ENCODE peak calls at places on chromosome 21, in five cellular contexts. One of them, this sample, is unnamed.
A peak's percentile ranks its signal among the peaks of the same experiment; 100 is the strongest.

GRCh38 chr21:35338281-35338680 is 289.2 kb upstream of the RUNX1 start:
- DNase-seq in B cell: no peak
- DNase-seq in vagina: no peak
- DNase-seq in AG09319: no peak
- DNase-seq in GM13977: no peak
- DNase-seq in this sample: no peak

GRCh38 chr21:42306366-42307035 is 8.7 kb downstream of the TFF3 start:
- DNase-seq in B cell: no peak
- DNase-seq in vagina: no peak
- DNase-seq in AG09319: no peak
- DNase-seq in GM13977: no peak
- DNase-seq in this sample: no peak

GRCh38 chr21:31235671-31236450 is 108.2 kb downstream of the TIAM1 start:
- DNase-seq in B cell: no peak
- DNase-seq in vagina: no peak
- DNase-seq in AG09319: no peak
- DNase-seq in GM13977: no peak
- DNase-seq in this sample: no peak

GRCh38 chr21:31337991-31338891 is 5.8 kb downstream of the TIAM1 start:
- DNase-seq in B cell: no peak
- DNase-seq in vagina: no peak
- DNase-seq in AG09319: no peak
- DNase-seq in GM13977: no peak
- DNase-seq in this sample: no peak

GRCh38 chr21:46213620-46214286 is 14.8 kb downstream of the LSS start:
- DNase-seq in B cell: no peak
- DNase-seq in vagina: no peak
- DNase-seq in AG09319: no peak
- DNase-seq in GM13977: no peak
- DNase-seq in this sample: no peak

GRCh38 chr21:33028759-33029511 is 3.2 kb downstream of the OLIG2 start:
- DNase-seq in B cell: peak; percentile 39
- DNase-seq in vagina: no peak
- DNase-seq in AG09319: no peak
- DNase-seq in GM13977: peak; percentile 36
- DNase-seq in this sample: no peak

GRCh38 chr21:16624468-16625102 is 888.3 kb upstream of the CXADR start:
- DNase-seq in B cell: no peak
- DNase-seq in vagina: no peak
- DNase-seq in AG09319: no peak
- DNase-seq in GM13977: no peak
- DNase-seq in this sample: no peak

GRCh38 chr21:34889537-34890257 is 159.4 kb downstream of the RUNX1 start:
- DNase-seq in B cell: peak; percentile 95
- DNase-seq in vagina: peak; percentile 88
- DNase-seq in AG09319: no peak
- DNase-seq in GM13977: peak; percentile 93
- DNase-seq in this sample: peak; percentile 69

GRCh38 chr21:42295845-42296244 is 19.4 kb downstream of the TFF3 start:
- DNase-seq in B cell: no peak
- DNase-seq in vagina: no peak
- DNase-seq in AG09319: no peak
- DNase-seq in GM13977: no peak
- DNase-seq in this sample: no peak

GRCh38 chr21:21458124-21458631 is 460.0 kb downstream of the NCAM2 start:
- DNase-seq in B cell: no peak
- DNase-seq in vagina: no peak
- DNase-seq in AG09319: no peak
- DNase-seq in GM13977: no peak
- DNase-seq in this sample: no peak

GRCh38 chr21:42313501-42313969 is 1.7 kb downstream of the TFF3 start:
- DNase-seq in B cell: no peak
- DNase-seq in vagina: no peak
- DNase-seq in AG09319: no peak
- DNase-seq in GM13977: no peak
- DNase-seq in this sample: no peak

GRCh38 chr21:41509206-41509496 is 1.2 kb upstream of the TMPRSS2 start:
- DNase-seq in B cell: no peak
- DNase-seq in vagina: no peak
- DNase-seq in AG09319: no peak
- DNase-seq in GM13977: no peak
- DNase-seq in this sample: no peak

GRCh38 chr21:17759546-17760178 is 59.5 kb downstream of the C21orf91 start:
- DNase-seq in B cell: no peak
- DNase-seq in vagina: no peak
- DNase-seq in AG09319: no peak
- DNase-seq in GM13977: no peak
- DNase-seq in this sample: no peak

GRCh38 chr21:42309753-42310213 is 5.4 kb downstream of the TFF3 start:
- DNase-seq in B cell: peak; percentile 77
- DNase-seq in vagina: no peak
- DNase-seq in AG09319: no peak
- DNase-seq in GM13977: peak; percentile 88
- DNase-seq in this sample: no peak

GRCh38 chr21:39003982-39004775 is 179.1 kb downstream of the PSMG1 start:
- DNase-seq in B cell: no peak
- DNase-seq in vagina: no peak
- DNase-seq in AG09319: no peak
- DNase-seq in GM13977: no peak
- DNase-seq in this sample: peak; percentile 72

GRCh38 chr21:42429021-42429420 is 25.3 kb downstream of the UBASH3A start:
- DNase-seq in B cell: no peak
- DNase-seq in vagina: no peak
- DNase-seq in AG09319: no peak
- DNase-seq in GM13977: no peak
- DNase-seq in this sample: no peak

GRCh38 chr21:35398366-35398982 is 349.4 kb upstream of the RUNX1 start:
- DNase-seq in B cell: no peak
- DNase-seq in vagina: no peak
- DNase-seq in AG09319: no peak
- DNase-seq in GM13977: no peak
- DNase-seq in this sample: no peak

GRCh38 chr21:17498586-17498985 is 14.3 kb upstream of the CXADR start:
- DNase-seq in B cell: no peak
- DNase-seq in vagina: no peak
- DNase-seq in AG09319: no peak
- DNase-seq in GM13977: no peak
- DNase-seq in this sample: no peak

GRCh38 chr21:35212393-35213127 is 163.5 kb upstream of the RUNX1 start:
- DNase-seq in B cell: no peak
- DNase-seq in vagina: no peak
- DNase-seq in AG09319: no peak
- DNase-seq in GM13977: no peak
- DNase-seq in this sample: peak; percentile 59

GRCh38 chr21:34511787-34512451 is at the start of gene KCNE1:
- DNase-seq in B cell: no peak
- DNase-seq in vagina: no peak
- DNase-seq in AG09319: no peak
- DNase-seq in GM13977: no peak
- DNase-seq in this sample: no peak

GRCh38 chr21:28235169-28235892 is 757.3 kb downstream of the LTN1 start:
- DNase-seq in B cell: no peak
- DNase-seq in vagina: no peak
- DNase-seq in AG09319: no peak
- DNase-seq in GM13977: no peak
- DNase-seq in this sample: peak; percentile 20

GRCh38 chr21:31220567-31220966 is 123.5 kb downstream of the TIAM1 start:
- DNase-seq in B cell: no peak
- DNase-seq in vagina: no peak
- DNase-seq in AG09319: no peak
- DNase-seq in GM13977: no peak
- DNase-seq in this sample: no peak

GRCh38 chr21:19684328-19684727 is 1280.7 kb upstream of the TMPRSS15 start:
- DNase-seq in B cell: no peak
- DNase-seq in vagina: no peak
- DNase-seq in AG09319: no peak
- DNase-seq in GM13977: no peak
- DNase-seq in this sample: no peak

GRCh38 chr21:36199021-36199420 is 42.4 kb downstream of the DOP1B start:
- DNase-seq in B cell: no peak
- DNase-seq in vagina: no peak
- DNase-seq in AG09319: no peak
- DNase-seq in GM13977: no peak
- DNase-seq in this sample: no peak

GRCh38 chr21:45541221-45542039 is 810 bp downstream of the SLC19A1 start:
- DNase-seq in B cell: peak; percentile 93
- DNase-seq in vagina: peak; percentile 84
- DNase-seq in AG09319: no peak
- DNase-seq in GM13977: peak; percentile 97
- DNase-seq in this sample: no peak

GRCh38 chr21:45997205-45997494 is 15.6 kb downstream of the COL6A1 start:
- DNase-seq in B cell: peak; percentile 36
- DNase-seq in vagina: no peak
- DNase-seq in AG09319: no peak
- DNase-seq in GM13977: no peak
- DNase-seq in this sample: no peak

GRCh38 chr21:45981154-45981606 is 390 bp upstream of the COL6A1 start:
- DNase-seq in B cell: peak; percentile 74
- DNase-seq in vagina: peak; percentile 96
- DNase-seq in AG09319: peak; percentile 74
- DNase-seq in GM13977: peak; percentile 80
- DNase-seq in this sample: peak; percentile 86

GRCh38 chr21:36681117-36681631 is 17.7 kb upstream of the SIM2 start:
- DNase-seq in B cell: no peak
- DNase-seq in vagina: no peak
- DNase-seq in AG09319: no peak
- DNase-seq in GM13977: no peak
- DNase-seq in this sample: no peak

GRCh38 chr21:37119421-37120218 is 46.6 kb downstream of the TTC3 start:
- DNase-seq in B cell: no peak
- DNase-seq in vagina: no peak
- DNase-seq in AG09319: no peak
- DNase-seq in GM13977: no peak
- DNase-seq in this sample: no peak

GRCh38 chr21:36509966-36510742 is 30.2 kb upstream of the CLDN14 start:
- DNase-seq in B cell: no peak
- DNase-seq in vagina: no peak
- DNase-seq in AG09319: no peak
- DNase-seq in GM13977: no peak
- DNase-seq in this sample: no peak

GRCh38 chr21:37868896-37869295 is 47.4 kb downstream of the KCNJ6 start:
- DNase-seq in B cell: no peak
- DNase-seq in vagina: no peak
- DNase-seq in AG09319: no peak
- DNase-seq in GM13977: no peak
- DNase-seq in this sample: peak; percentile 68

GRCh38 chr21:36320421-36321324 is 676 bp downstream of the MORC3 start:
- DNase-seq in B cell: no peak
- DNase-seq in vagina: peak; percentile 90
- DNase-seq in AG09319: peak; percentile 28
- DNase-seq in GM13977: peak; percentile 80
- DNase-seq in this sample: peak; percentile 70

GRCh38 chr21:44360174-44360573 is 6.8 kb downstream of the TRPM2 start:
- DNase-seq in B cell: no peak
- DNase-seq in vagina: no peak
- DNase-seq in AG09319: no peak
- DNase-seq in GM13977: no peak
- DNase-seq in this sample: no peak
- TF ChIP-seq CTCF in B cell: peak; percentile 28
- TF ChIP-seq CTCF in vagina: no peak
- TF ChIP-seq CTCF in AG09319: no peak
- TF ChIP-seq CTCF in GM13977: no peak
- TF ChIP-seq CTCF in this sample: peak; percentile 31

GRCh38 chr21:24011087-24011486 is 1596.2 kb downstream of the MRPL39 start:
- DNase-seq in B cell: no peak
- DNase-seq in vagina: no peak
- DNase-seq in AG09319: no peak
- DNase-seq in GM13977: no peak
- DNase-seq in this sample: no peak

DNA sequence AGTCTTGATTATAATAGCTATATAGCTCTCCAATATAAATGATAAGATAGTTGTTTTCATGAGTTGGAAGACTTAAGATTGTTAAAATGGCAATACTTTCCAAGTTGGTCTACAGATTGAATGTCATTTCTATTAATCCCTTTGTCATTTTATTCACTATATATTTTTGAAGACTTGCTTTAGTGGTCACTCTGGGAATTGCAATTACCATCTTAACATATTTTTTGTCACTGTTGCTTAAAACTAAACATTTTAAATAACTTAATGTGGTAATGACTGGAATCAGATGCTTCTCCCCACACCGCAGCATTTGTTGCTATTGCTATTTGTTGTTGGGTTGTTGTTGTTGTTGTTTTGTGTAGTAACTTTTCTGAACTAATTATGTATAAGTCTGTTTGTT is 1592.9 kb downstream of the MRPL39 start:
- DNase-seq in B cell: no peak
- DNase-seq in vagina: no peak
- DNase-seq in AG09319: no peak
- DNase-seq in GM13977: no peak
- DNase-seq in this sample: no peak
- TF ChIP-seq CTCF in B cell: peak; percentile 57
- TF ChIP-seq CTCF in vagina: no peak
- TF ChIP-seq CTCF in AG09319: no peak
- TF ChIP-seq CTCF in GM13977: no peak
- TF ChIP-seq CTCF in this sample: peak; percentile 64

GRCh38 chr21:15224346-15225086 is 159.7 kb upstream of the NRIP1 start:
- DNase-seq in B cell: no peak
- DNase-seq in vagina: no peak
- DNase-seq in AG09319: peak; percentile 61
- DNase-seq in GM13977: no peak
- DNase-seq in this sample: peak; percentile 88

GRCh38 chr21:15219866-15220265 is 155.1 kb upstream of the NRIP1 start:
- DNase-seq in B cell: peak; percentile 11
- DNase-seq in vagina: no peak
- DNase-seq in AG09319: no peak
- DNase-seq in GM13977: no peak
- DNase-seq in this sample: no peak

GRCh38 chr21:15222711-15223110 is 157.9 kb upstream of the NRIP1 start:
- DNase-seq in B cell: no peak
- DNase-seq in vagina: no peak
- DNase-seq in AG09319: no peak
- DNase-seq in GM13977: no peak
- DNase-seq in this sample: no peak

DNA sequence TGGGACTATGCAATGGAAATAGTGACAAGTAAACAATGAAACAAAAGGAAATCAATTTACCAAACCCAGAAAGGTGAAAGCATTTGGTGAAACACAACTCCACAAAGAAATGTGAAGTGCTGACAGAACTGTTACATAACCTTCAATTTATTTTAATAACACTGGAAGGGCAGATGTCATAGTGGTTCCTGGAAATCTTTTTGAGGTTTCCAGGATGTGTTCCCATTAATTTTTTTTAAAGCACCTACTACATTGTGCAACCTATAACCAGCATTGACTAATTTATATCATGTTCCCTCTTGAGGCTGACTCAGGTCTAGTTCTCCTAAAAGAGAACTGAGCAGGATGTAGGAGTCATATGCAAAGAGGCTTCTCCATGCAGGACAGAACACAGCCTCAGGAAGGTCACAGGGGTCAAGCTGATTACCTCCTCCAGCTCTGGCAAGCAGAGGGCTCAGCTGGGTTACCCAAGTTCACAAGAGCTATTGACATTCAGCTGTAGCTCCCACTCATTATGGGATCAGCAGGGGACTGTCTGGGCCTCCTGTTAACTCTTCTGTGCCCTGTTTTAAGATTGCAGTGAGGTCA is 157.1 kb upstream of the NRIP1 start:
- DNase-seq in B cell: no peak
- DNase-seq in vagina: no peak
- DNase-seq in AG09319: peak; percentile 27
- DNase-seq in GM13977: no peak
- DNase-seq in this sample: peak; percentile 36
- TF ChIP-seq CTCF in B cell: no peak
- TF ChIP-seq CTCF in vagina: no peak
- TF ChIP-seq CTCF in AG09319: no peak
- TF ChIP-seq CTCF in GM13977: no peak
- TF ChIP-seq CTCF in this sample: no peak

GRCh38 chr21:15062566-15062965 is 2.2 kb downstream of the NRIP1 start:
- DNase-seq in B cell: no peak
- DNase-seq in vagina: no peak
- DNase-seq in AG09319: no peak
- DNase-seq in GM13977: peak; percentile 25
- DNase-seq in this sample: peak; percentile 8
- TF ChIP-seq CTCF in B cell: peak; percentile 46
- TF ChIP-seq CTCF in vagina: no peak
- TF ChIP-seq CTCF in AG09319: no peak
- TF ChIP-seq CTCF in GM13977: peak; percentile 27
- TF ChIP-seq CTCF in this sample: peak; percentile 20

This sample was measured in HFFc6.